ENCODE peak calls at places on chromosomes 3 and 15, in six cellular contexts. One of them, this sample, is unnamed.

GRCh38 chr3:128804017-128804816 is 75.2 kb upstream of the ACAD9 start:
- DNase-seq in uterus: no peak
- DNase-seq in vagina: no peak
- DNase-seq in OCI-LY7: peak
- DNase-seq in stomach: no peak
- DNase-seq in PC-9: no peak
- DNase-seq in this sample: no peak

GRCh38 chr3:56347219-56347871 is 120.9 kb downstream of the ERC2 start:
- DNase-seq in OCI-LY7: peak
- DNase-seq in PC-9: no peak
- DNase-seq in vagina: no peak
- DNase-seq in uterus: no peak
- DNase-seq in stomach: peak
- DNase-seq in this sample: no peak

GRCh38 chr3:18349197-18349798 is 75.8 kb downstream of the SATB1 start:
- DNase-seq in PC-9: no peak
- DNase-seq in stomach: no peak
- DNase-seq in uterus: no peak
- DNase-seq in vagina: no peak
- DNase-seq in OCI-LY7: no peak
- DNase-seq in this sample: no peak

GRCh38 chr3:132008841-132009638 is 25.8 kb downstream of the CPNE4 start:
- DNase-seq in vagina: no peak
- DNase-seq in PC-9: peak
- DNase-seq in OCI-LY7: no peak
- DNase-seq in uterus: no peak
- DNase-seq in stomach: no peak
- DNase-seq in this sample: no peak

GRCh38 chr15:55970286-55970685 is 23.1 kb downstream of the NEDD4 start:
- DNase-seq in stomach: no peak
- DNase-seq in vagina: no peak
- DNase-seq in uterus: no peak
- DNase-seq in PC-9: no peak
- DNase-seq in OCI-LY7: no peak
- DNase-seq in this sample: no peak

GRCh38 chr3:7567160-7567559 is 706.2 kb downstream of the GRM7 start:
- DNase-seq in uterus: no peak
- DNase-seq in OCI-LY7: no peak
- DNase-seq in stomach: no peak
- DNase-seq in PC-9: no peak
- DNase-seq in vagina: no peak
- DNase-seq in this sample: no peak

GRCh38 chr15:99452010-99452409 is 113.8 kb upstream of the MEF2A start:
- DNase-seq in vagina: peak
- DNase-seq in uterus: no peak
- DNase-seq in PC-9: no peak
- DNase-seq in stomach: no peak
- DNase-seq in OCI-LY7: no peak
- DNase-seq in this sample: no peak

GRCh38 chr3:100089802-100090668 is 24.3 kb downstream of the FILIP1L start:
- DNase-seq in PC-9: peak
- DNase-seq in vagina: no peak
- DNase-seq in OCI-LY7: no peak
- DNase-seq in stomach: no peak
- DNase-seq in uterus: peak
- DNase-seq in this sample: peak

GRCh38 chr3:150975992-150976368 is 3.5 kb upstream of the CLRN1 start:
- DNase-seq in vagina: no peak
- DNase-seq in OCI-LY7: no peak
- DNase-seq in PC-9: no peak
- DNase-seq in uterus: no peak
- DNase-seq in stomach: no peak
- DNase-seq in this sample: no peak

GRCh38 chr15:78855746-78856145 is 16.9 kb upstream of the MORF4L1 start:
- DNase-seq in stomach: no peak
- DNase-seq in vagina: no peak
- DNase-seq in uterus: no peak
- DNase-seq in OCI-LY7: no peak
- DNase-seq in PC-9: no peak
- DNase-seq in this sample: no peak

GRCh38 chr3:41682996-41683395 is 278.9 kb downstream of the ULK4 start:
- DNase-seq in stomach: no peak
- DNase-seq in OCI-LY7: no peak
- DNase-seq in uterus: no peak
- DNase-seq in vagina: no peak
- DNase-seq in PC-9: no peak
- DNase-seq in this sample: no peak

GRCh38 chr15:67175643-67176071 is 78.8 kb downstream of the AAGAB start:
- DNase-seq in PC-9: no peak
- DNase-seq in vagina: no peak
- DNase-seq in stomach: no peak
- DNase-seq in uterus: no peak
- DNase-seq in OCI-LY7: no peak
- DNase-seq in this sample: no peak

GRCh38 chr3:72446406-72447058 is 401.7 kb downstream of the SHQ1 start:
- DNase-seq in vagina: no peak
- DNase-seq in OCI-LY7: peak
- DNase-seq in uterus: no peak
- DNase-seq in PC-9: peak
- DNase-seq in stomach: peak
- DNase-seq in this sample: peak

GRCh38 chr3:50656417-50657195 is 18.1 kb upstream of the DOCK3 start:
- DNase-seq in vagina: no peak
- DNase-seq in OCI-LY7: no peak
- DNase-seq in stomach: no peak
- DNase-seq in uterus: no peak
- DNase-seq in PC-9: no peak
- DNase-seq in this sample: no peak

GRCh38 chr3:177516130-177517011 is 319.1 kb upstream of the TBL1XR1 start:
- DNase-seq in stomach: no peak
- DNase-seq in vagina: no peak
- DNase-seq in uterus: peak
- DNase-seq in OCI-LY7: no peak
- DNase-seq in PC-9: no peak
- DNase-seq in this sample: no peak

GRCh38 chr3:177519588-177519987 is 322.3 kb upstream of the TBL1XR1 start:
- DNase-seq in uterus: no peak
- DNase-seq in vagina: no peak
- DNase-seq in stomach: no peak
- DNase-seq in OCI-LY7: no peak
- DNase-seq in PC-9: no peak
- DNase-seq in this sample: no peak

GRCh38 chr3:177517906-177518305 is 320.6 kb upstream of the TBL1XR1 start:
- DNase-seq in vagina: no peak
- DNase-seq in uterus: no peak
- DNase-seq in OCI-LY7: no peak
- DNase-seq in PC-9: no peak
- DNase-seq in stomach: no peak
- DNase-seq in this sample: no peak

GRCh38 chr3:177512945-177513671 is 315.8 kb upstream of the TBL1XR1 start:
- DNase-seq in PC-9: no peak
- DNase-seq in OCI-LY7: no peak
- DNase-seq in stomach: no peak
- DNase-seq in uterus: no peak
- DNase-seq in vagina: no peak
- DNase-seq in this sample: no peak

DNA sequence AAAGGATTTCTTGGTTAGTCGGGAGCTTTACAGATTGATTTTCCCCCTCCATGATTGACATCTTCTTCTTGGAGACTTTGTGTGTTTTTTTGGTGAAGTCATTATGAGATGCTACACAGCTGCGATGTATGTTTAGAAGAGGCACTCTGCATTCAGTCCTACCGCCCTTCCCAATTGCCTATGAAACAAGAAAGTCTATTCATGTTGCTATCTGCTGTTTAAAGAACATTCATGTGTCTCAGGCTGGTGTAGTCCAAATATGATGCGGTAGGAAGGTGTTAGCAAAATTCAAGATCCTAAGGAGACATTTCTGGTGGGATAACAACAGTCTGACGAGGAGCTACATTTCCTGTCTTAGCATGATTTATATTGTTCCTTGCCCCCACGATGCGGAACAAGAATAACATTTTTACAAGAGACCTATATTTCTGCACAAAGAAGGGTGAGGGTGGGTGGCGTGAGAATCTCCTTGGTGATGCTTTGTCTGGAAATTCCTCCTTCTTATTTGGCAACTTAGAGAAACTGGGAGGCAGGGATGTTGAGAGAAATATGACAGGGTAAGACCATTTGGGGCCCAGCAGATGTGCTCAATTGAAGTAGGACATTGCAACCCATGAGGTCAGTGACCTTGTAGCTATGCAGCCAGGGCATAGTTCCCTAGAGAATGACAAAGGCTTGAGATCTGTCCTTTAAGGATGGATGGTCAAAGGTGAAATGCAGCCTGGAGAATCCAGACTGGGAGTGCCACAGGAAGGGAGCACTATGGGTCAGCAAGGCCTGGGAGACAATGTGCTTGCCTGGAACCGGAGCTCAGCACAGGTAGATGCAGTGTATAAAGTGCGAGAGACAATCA is 317.3 kb upstream of the TBL1XR1 start:
- DNase-seq in uterus: no peak
- DNase-seq in OCI-LY7: no peak
- DNase-seq in PC-9: no peak
- DNase-seq in vagina: no peak
- DNase-seq in stomach: no peak
- DNase-seq in this sample: no peak
- H3K27ac ChIP-seq in uterus: no peak
- H3K27ac ChIP-seq in OCI-LY7: no peak
- H3K27ac ChIP-seq in PC-9: no peak
- H3K27ac ChIP-seq in vagina: no peak
- H3K27ac ChIP-seq in stomach: no peak
- H3K27ac ChIP-seq in this sample: no peak

GRCh38 chr3:103791786-103792515 is 1357.1 kb downstream of the ZPLD1 start:
- DNase-seq in stomach: no peak
- DNase-seq in PC-9: no peak
- DNase-seq in uterus: no peak
- DNase-seq in OCI-LY7: no peak
- DNase-seq in vagina: no peak
- DNase-seq in this sample: no peak

GRCh38 chr3:103796068-103796467 is 1361.3 kb downstream of the ZPLD1 start:
- DNase-seq in uterus: no peak
- DNase-seq in stomach: no peak
- DNase-seq in vagina: no peak
- DNase-seq in OCI-LY7: no peak
- DNase-seq in PC-9: no peak
- DNase-seq in this sample: no peak

GRCh38 chr3:103794656-103795055 is 1359.8 kb downstream of the ZPLD1 start:
- DNase-seq in stomach: no peak
- DNase-seq in PC-9: no peak
- DNase-seq in vagina: no peak
- DNase-seq in OCI-LY7: peak
- DNase-seq in uterus: no peak
- DNase-seq in this sample: no peak
- TF ChIP-seq CTCF in stomach: no peak
- TF ChIP-seq CTCF in PC-9: no peak
- TF ChIP-seq CTCF in vagina: no peak
- TF ChIP-seq CTCF in OCI-LY7: peak
- TF ChIP-seq CTCF in uterus: no peak
- TF ChIP-seq CTCF in this sample: peak

DNA sequence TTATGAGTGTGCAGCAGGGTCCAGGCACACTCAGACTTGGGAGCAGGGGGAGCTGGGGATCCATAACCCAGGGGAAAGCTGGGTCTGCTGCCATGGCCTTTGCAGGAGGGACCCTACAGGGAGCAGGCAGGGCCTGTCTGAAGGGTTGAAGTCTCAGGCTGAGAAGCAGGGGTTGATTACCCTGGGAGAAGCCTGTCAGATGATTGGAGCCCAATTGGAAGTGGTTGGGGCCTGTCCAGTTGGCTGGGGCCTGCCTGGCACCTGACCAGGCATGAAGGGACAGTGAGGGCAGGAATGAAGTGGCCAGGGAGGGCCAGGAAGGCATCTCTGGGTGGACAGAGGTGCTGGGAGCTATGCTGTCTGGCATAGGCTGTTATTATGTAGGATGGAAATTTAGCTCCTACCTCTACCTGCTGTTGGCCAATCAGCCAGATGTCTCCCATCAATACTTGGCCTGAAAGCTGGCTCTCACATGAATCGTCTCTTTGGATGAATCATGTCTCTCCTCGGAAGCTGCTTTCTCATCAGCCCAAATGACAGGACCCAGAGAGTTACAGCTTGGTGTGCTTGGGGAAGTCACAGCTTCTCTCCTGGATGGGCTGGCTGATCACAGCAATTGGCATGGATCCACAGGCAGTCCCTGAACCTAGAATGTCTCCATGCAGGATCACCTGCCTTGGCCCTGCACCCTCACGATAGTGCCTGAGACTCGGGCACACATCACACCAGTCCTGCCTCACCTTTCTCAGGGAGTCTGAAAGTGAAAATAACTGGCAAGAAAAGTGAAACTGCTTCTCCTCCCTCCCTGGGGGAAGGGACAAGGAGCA is 27.5 kb upstream of the SLCO2A1 start:
- DNase-seq in PC-9: no peak
- DNase-seq in uterus: no peak
- DNase-seq in OCI-LY7: no peak
- DNase-seq in stomach: peak
- DNase-seq in vagina: peak
- DNase-seq in this sample: peak
- H3K27ac ChIP-seq in PC-9: no peak
- H3K27ac ChIP-seq in uterus: no peak
- H3K27ac ChIP-seq in OCI-LY7: no peak
- H3K27ac ChIP-seq in stomach: no peak
- H3K27ac ChIP-seq in vagina: no peak
- H3K27ac ChIP-seq in this sample: no peak

GRCh38 chr3:134448664-134449063 is 37.1 kb downstream of the ANAPC13 start:
- DNase-seq in OCI-LY7: no peak
- DNase-seq in uterus: no peak
- DNase-seq in vagina: no peak
- DNase-seq in PC-9: no peak
- DNase-seq in stomach: no peak
- DNase-seq in this sample: no peak

GRCh38 chr3:134446800-134447199 is 39.0 kb downstream of the ANAPC13 start:
- DNase-seq in OCI-LY7: no peak
- DNase-seq in vagina: no peak
- DNase-seq in stomach: no peak
- DNase-seq in PC-9: no peak
- DNase-seq in uterus: no peak
- DNase-seq in this sample: no peak

GRCh38 chr3:134447371-134447770 is 38.4 kb downstream of the ANAPC13 start:
- DNase-seq in stomach: no peak
- DNase-seq in OCI-LY7: no peak
- DNase-seq in uterus: no peak
- DNase-seq in PC-9: no peak
- DNase-seq in vagina: no peak
- DNase-seq in this sample: no peak

GRCh38 chr3:134449951-134450350 is 35.8 kb downstream of the ANAPC13 start:
- DNase-seq in PC-9: no peak
- DNase-seq in uterus: no peak
- DNase-seq in OCI-LY7: no peak
- DNase-seq in stomach: no peak
- DNase-seq in vagina: no peak
- DNase-seq in this sample: no peak

DNA sequence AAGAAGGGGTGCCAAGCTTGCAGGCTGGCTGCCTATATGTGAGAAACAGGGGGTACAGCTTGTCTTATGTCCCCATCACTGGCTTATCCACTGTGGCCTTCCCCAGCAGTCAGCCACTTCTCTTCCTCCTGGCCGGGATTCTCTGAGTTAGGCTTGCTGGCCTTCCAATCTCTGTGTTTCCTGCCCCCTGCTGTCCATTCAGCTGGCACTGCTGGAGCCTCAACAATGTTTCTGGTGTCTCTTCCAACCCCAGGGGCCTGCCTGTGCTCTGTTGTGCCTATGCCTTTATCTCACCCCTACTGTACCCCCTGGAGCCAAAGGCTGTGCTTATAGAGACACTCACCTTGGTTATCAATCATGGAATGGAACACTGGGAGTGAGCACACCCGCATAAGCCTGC is 36.5 kb downstream of the ANAPC13 start:
- DNase-seq in PC-9: no peak
- DNase-seq in OCI-LY7: peak
- DNase-seq in uterus: peak
- DNase-seq in stomach: peak
- DNase-seq in vagina: no peak
- DNase-seq in this sample: peak
- TF ChIP-seq CTCF in PC-9: peak
- TF ChIP-seq CTCF in OCI-LY7: peak
- TF ChIP-seq CTCF in uterus: peak
- TF ChIP-seq CTCF in stomach: peak
- TF ChIP-seq CTCF in vagina: no peak
- TF ChIP-seq CTCF in this sample: no peak